ENCODE peak calls at places on chromosome 17, in four cellular contexts. P is A549, H is colonic mucosa, K is heart left ventricle. I is an unnamed sample.

GRCh38 chr17:72730091-72730490 is 362.4 kb downstream of the SLC39A11 start:
- DNase-seq in H (no peak), P (no peak), K (no peak), I (no peak)

GRCh38 chr17:74529243-74529642 is 2.0 kb downstream of the CD300LB start:
- DNase-seq in P (no peak), H (no peak), K (no peak), I (no peak)

GRCh38 chr17:74211929-74212261 is 1.5 kb upstream of the TTYH2 start:
- DNase-seq in K (no peak), H (no peak), P (no peak), I (no peak)

GRCh38 chr17:66348605-66349165 is 46.3 kb downstream of the PRKCA start:
- DNase-seq in H (peak; percentile 79), P (peak; percentile 69), K (no peak), I (peak; percentile 78)

GRCh38 chr17:73622381-73622780 is 21.9 kb downstream of the SDK2 start:
- DNase-seq in P (no peak), H (no peak), K (peak; percentile 7), I (no peak)

GRCh38 chr17:65813306-65813705 is 251.9 kb upstream of the AXIN2 start:
- DNase-seq in H (no peak), P (no peak), K (no peak), I (no peak)

GRCh38 chr17:62165378-62165722 is 100.3 kb upstream of the MED13 start:
- DNase-seq in H (peak; percentile 46), K (no peak), P (no peak), I (no peak)

GRCh38 chr17:38448208-38448776 is 20.0 kb downstream of the ARHGAP23 start:
- DNase-seq in H (no peak), K (no peak), P (no peak), I (no peak)

GRCh38 chr17:37039269-37039668 is 90.5 kb downstream of the AATF start:
- DNase-seq in K (no peak), P (no peak), H (no peak), I (no peak)

GRCh38 chr17:36975922-36976515 is 27.3 kb downstream of the AATF start:
- DNase-seq in P (no peak), K (no peak), H (no peak), I (no peak)

GRCh38 chr17:17141860-17142552 is 64.1 kb downstream of the PLD6 start:
- DNase-seq in H (no peak), P (peak; percentile 85), K (no peak), I (no peak)

GRCh38 chr17:40091691-40092397 is 8.5 kb downstream of the NR1D1 start:
- DNase-seq in P (no peak), H (no peak), K (peak; percentile 54), I (no peak)

GRCh38 chr17:39775075-39775474 is 37.3 kb downstream of the GRB7 start:
- DNase-seq in K (no peak), H (no peak), P (no peak), I (no peak)

GRCh38 chr17:11278186-11278983 is 37.4 kb downstream of the SHISA6 start:
- DNase-seq in P (no peak), K (no peak), H (no peak), I (peak; percentile 51)

GRCh38 chr17:82366749-82367148 is 4.8 kb upstream of the UTS2R start:
- DNase-seq in K (no peak), H (peak; percentile 55), P (no peak), I (no peak)

GRCh38 chr17:72778161-72779151 is 314.0 kb downstream of the SLC39A11 start:
- DNase-seq in H (no peak), K (no peak), P (no peak), I (no peak)

GRCh38 chr17:72553051-72553755 is 432.4 kb downstream of the SOX9 start:
- DNase-seq in K (no peak), P (no peak), H (no peak), I (no peak)

GRCh38 chr17:48994548-48995331 is 2.4 kb upstream of the IGF2BP1 start:
- DNase-seq in K (no peak), P (no peak), H (no peak), I (peak; percentile 49)

GRCh38 chr17:48011405-48012150 is 26.0 kb downstream of the COPZ2 start:
- DNase-seq in P (peak; percentile 78), H (no peak), K (no peak), I (peak; percentile 74)

GRCh38 chr17:77332034-77332971 is 191.5 kb downstream of the SEC14L1 start:
- DNase-seq in P (no peak), K (no peak), H (peak; percentile 18), I (peak; percentile 87)

GRCh38 chr17:51298508-51299371 is 38.4 kb downstream of the UTP18 start:
- DNase-seq in H (no peak), K (no peak), P (peak; percentile 51), I (peak; percentile 10)

GRCh38 chr17:64662774-64663367 is 764 bp upstream of the SMURF2 start:
- DNase-seq in H (no peak), P (no peak), K (no peak), I (no peak)

GRCh38 chr17:76727745-76728456 is 1.3 kb downstream of the METTL23 start:
- DNase-seq in K (no peak), P (no peak), H (no peak), I (no peak)

GRCh38 chr17:61409301-61410099 is 9.9 kb downstream of the TBX2 start:
- DNase-seq in H (peak; percentile 48), K (no peak), P (peak; percentile 91), I (peak; percentile 40)

GRCh38 chr17:82892869-82893565 is 53.2 kb upstream of the ZNF750 start:
- DNase-seq in P (no peak), K (peak; percentile 74), H (no peak), I (peak; percentile 97)

GRCh38 chr17:70172449-70172848 is 3.1 kb downstream of the KCNJ2 start:
- DNase-seq in H (no peak), K (no peak), P (no peak), I (no peak)

GRCh38 chr17:82882715-82883446 is 43.1 kb upstream of the ZNF750 start:
- DNase-seq in P (no peak), H (peak; percentile 75), K (peak; percentile 75), I (no peak)

GRCh38 chr17:31052187-31052889 is 42.4 kb upstream of the NF1 start:
- DNase-seq in P (no peak), H (no peak), K (no peak), I (peak; percentile 91)

GRCh38 chr17:76161113-76161512 is 20.1 kb upstream of the FOXJ1 start:
- DNase-seq in H (no peak), P (no peak), K (no peak), I (peak; percentile 47)

GRCh38 chr17:81086789-81087551 is 52.0 kb downstream of the BAIAP2 start:
- DNase-seq in H (peak; percentile 58), P (no peak), K (no peak), I (no peak)

GRCh38 chr17:75406222-75406615 is 741 bp upstream of the GRB2 start:
- DNase-seq in H (peak; percentile 38), K (no peak), P (no peak), I (peak; percentile 42)

GRCh38 chr17:74986206-74986576 is 1.2 kb upstream of the CDR2L start:
- DNase-seq in H (no peak), P (no peak), K (no peak), I (no peak)

GRCh38 chr17:15744885-15745284 is 12.8 kb downstream of the TBC1D26 start:
- DNase-seq in H (no peak), K (no peak), P (no peak), I (no peak)

GRCh38 chr17:73013816-73014663 is 78.4 kb downstream of the SLC39A11 start:
- DNase-seq in P (peak; percentile 51), H (no peak), K (no peak), I (peak; percentile 53)

GRCh38 chr17:71115669-71115972 is 946.3 kb downstream of the KCNJ2 start:
- DNase-seq in P (no peak), K (no peak), H (no peak), I (no peak)

GRCh38 chr17:13074026-13074425 is 56.2 kb upstream of the ELAC2 start:
- DNase-seq in H (no peak), P (no peak), K (no peak), I (no peak)

GRCh38 chr17:10117581-10118001 is 80.8 kb downstream of the GAS7 start:
- DNase-seq in K (no peak), P (no peak), H (no peak), I (no peak)

GRCh38 chr17:77151236-77151635 is 10.5 kb downstream of the SEC14L1 start:
- DNase-seq in P (no peak), K (no peak), H (no peak), I (no peak)

GRCh38 chr17:1766382-1767135 is 4.7 kb downstream of the SERPINF1 start:
- DNase-seq in K (no peak), P (no peak), H (no peak), I (no peak)

GRCh38 chr17:1762906-1763829 is 1.3 kb downstream of the SERPINF1 start:
- DNase-seq in P (no peak), H (no peak), K (no peak), I (peak; percentile 67)

GRCh38 chr17:1765576-1765975 is 3.7 kb downstream of the SERPINF1 start:
- DNase-seq in P (no peak), H (no peak), K (no peak), I (no peak)

GRCh38 chr17:1762233-1762905 is 509 bp downstream of the SERPINF1 start:
- DNase-seq in K (peak; percentile 81), H (no peak), P (no peak), I (peak; percentile 84)

GRCh38 chr17:1764274-1764673 is 2.4 kb downstream of the SERPINF1 start:
- DNase-seq in H (peak; percentile 65), K (peak; percentile 88), P (no peak), I (peak; percentile 69)
- H3K27ac ChIP-seq in H (peak overlapping the region; percentile 69), K (peak overlapping the region; percentile 87), P (no peak overlapping the region), I (peak overlapping the region; percentile 90)

DNA sequence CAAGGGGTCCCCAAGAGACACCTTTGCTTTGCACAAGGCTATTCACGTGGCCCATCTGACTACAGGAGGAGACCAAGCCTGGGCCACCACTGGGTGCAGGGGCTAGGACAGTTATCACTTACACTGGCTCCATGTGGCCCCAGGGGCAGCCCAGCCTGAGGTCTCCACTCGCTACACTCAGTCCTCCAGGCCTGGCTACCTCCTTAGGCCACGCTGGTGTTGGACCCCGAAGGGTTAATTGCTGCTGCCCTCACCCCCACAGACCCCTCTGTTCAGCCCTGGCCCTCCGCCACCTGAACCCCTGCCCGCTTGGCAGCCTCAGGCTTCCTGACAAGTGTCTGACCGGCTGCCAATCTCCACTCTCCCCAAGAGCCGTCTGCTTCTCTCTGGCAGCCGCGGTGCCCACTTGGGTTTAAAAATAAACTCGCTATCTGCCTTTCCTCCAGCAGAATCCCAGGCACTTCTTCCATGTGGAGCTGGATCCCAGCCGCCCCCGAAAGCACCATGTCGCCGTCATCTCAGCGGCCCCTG is 27.8 kb downstream of the ADAM11 start:
- DNase-seq in H (peak; percentile 12), P (no peak), K (peak; percentile 78), I (no peak)
- H3K4me3 ChIP-seq in H (no peak overlapping the region), P (no peak overlapping the region), K (no peak overlapping the region), I (no peak overlapping the region)

GRCh38 chr17:32350662-32351418 is 883 bp downstream of the ZNF207 start:
- DNase-seq in K (no peak), H (peak; percentile 48), P (no peak), I (peak; percentile 64)
- H3K4me1 ChIP-seq in K (peaks cover 30% of the 10 kb centered on the region), H (peaks cover 13% of the 10 kb centered on the region), P (peaks cover 38% of the 10 kb centered on the region), I (peaks cover 11% of the 10 kb centered on the region)

GRCh38 chr17:56755310-56755709 is 78.4 kb downstream of the C17orf67 start:
- DNase-seq in H (no peak), K (no peak), P (no peak), I (no peak)
- H3K27ac ChIP-seq in H (no peak overlapping the region), K (no peak overlapping the region), P (no peak overlapping the region), I (no peak overlapping the region)

I was measured in SJCRH30.